ENCODE peak calls at places on chromosomes 12 and 14, in eight cellular contexts. H is NCI-H774, E is endothelial cell, Y is stomach, Q is heart right ventricle, U is NCI-H2029 treated with DMSO at 0.1 percent for 48 hours, I is KG1, M is NT2/D1. P is an unnamed sample.

GRCh38 chr12:110180591-110181005 is 56.4 kb downstream of the IFT81 start:
- DNase-seq in H (no peak), E (no peak), Y (no peak), Q (no peak), U (no peak), I (no peak), M (no peak), P (no peak)

GRCh38 chr14:95515080-95515489 is 1.4 kb downstream of the SYNE3 start:
- DNase-seq in H (no peak), E (no peak), Y (no peak), Q (peak; percentile 59), U (no peak), I (no peak), M (no peak), P (no peak)

GRCh38 chr12:106358410-106359241 is 1.1 kb downstream of the POLR3B start:
- DNase-seq in H (no peak), E (no peak), Y (peak; percentile 34), Q (peak; percentile 26), U (no peak), I (peak; percentile 63), M (no peak), P (peak; percentile 80)

GRCh38 chr12:114835031-114835430 is 151.1 kb upstream of the TBX3 start:
- DNase-seq in H (no peak), E (no peak), Y (no peak), Q (no peak), U (no peak), I (no peak), M (no peak), P (peak; percentile 86)

GRCh38 chr12:1917172-1918070 is 1.0 kb downstream of the CACNA2D4 start:
- DNase-seq in H (no peak), E (no peak), Y (peak; percentile 24), Q (no peak), U (no peak), I (no peak), M (no peak), P (no peak)

GRCh38 chr14:36976571-36977023 is 195.8 kb downstream of the SLC25A21 start:
- DNase-seq in H (no peak), E (no peak), Y (peak; percentile 30), Q (no peak), U (no peak), I (no peak), M (no peak), P (peak; percentile 44)

GRCh38 chr12:10310926-10311705 is 3.4 kb downstream of the KLRD1 start:
- DNase-seq in H (no peak), E (no peak), Y (no peak), Q (no peak), U (no peak), I (no peak), M (no peak), P (peak; percentile 40)

GRCh38 chr14:61322011-61322798 is 826 bp downstream of the PRKCH start:
- DNase-seq in H (no peak), E (no peak), Y (peak; percentile 73), Q (peak; percentile 57), U (no peak), I (no peak), M (no peak), P (no peak)

GRCh38 chr12:113161415-113162016 is 12.0 kb downstream of the CFAP73 start:
- DNase-seq in H (peak; percentile 18), E (peak; percentile 58), Y (no peak), Q (no peak), U (no peak), I (no peak), M (peak; percentile 97), P (no peak)

GRCh38 chr14:33026850-33027420 is 88.3 kb downstream of the NPAS3 start:
- DNase-seq in H (no peak), E (no peak), Y (no peak), Q (peak; percentile 10), U (no peak), I (no peak), M (no peak), P (no peak)

GRCh38 chr14:99240512-99241313 is 31.3 kb downstream of the BCL11B start:
- DNase-seq in H (no peak), E (no peak), Y (no peak), Q (no peak), U (no peak), I (no peak), M (no peak), P (no peak)

GRCh38 chr12:1474567-1475153 is 119.7 kb downstream of the FBXL14 start:
- DNase-seq in H (no peak), E (no peak), Y (no peak), Q (no peak), U (peak; percentile 5), I (no peak), M (peak; percentile 78), P (peak; percentile 96)